ENCODE peak calls at places on chromosomes 1 and 21, in six cellular contexts. One of them, this sample, is unnamed.

GRCh38 chr1:247332901-247333361 is 1.3 kb upstream of the ZNF496 start:
- DNase-seq in AG09319: no peak
- DNase-seq in Calu3: no peak
- DNase-seq in NCI-H774: peak
- DNase-seq in brain microvascular endothelial cell: no peak
- DNase-seq in stimulated activated CD4-positive, alpha-beta T cell treated with anti-CD3 and anti-CD28 coated beads, TNF-alpha, amount 100 ng/mL, for 24 hours: no peak
- DNase-seq in this sample: no peak

GRCh38 chr1:106961671-106962070 is 94.8 kb upstream of the PRMT6 start:
- DNase-seq in AG09319: no peak
- DNase-seq in Calu3: no peak
- DNase-seq in NCI-H774: no peak
- DNase-seq in brain microvascular endothelial cell: no peak
- DNase-seq in stimulated activated CD4-positive, alpha-beta T cell treated with anti-CD3 and anti-CD28 coated beads, TNF-alpha, amount 100 ng/mL, for 24 hours: no peak
- DNase-seq in this sample: no peak

GRCh38 chr1:175511496-175511895 is 231.9 kb downstream of the TNR start:
- DNase-seq in AG09319: no peak
- DNase-seq in Calu3: no peak
- DNase-seq in NCI-H774: no peak
- DNase-seq in brain microvascular endothelial cell: no peak
- DNase-seq in stimulated activated CD4-positive, alpha-beta T cell treated with anti-CD3 and anti-CD28 coated beads, TNF-alpha, amount 100 ng/mL, for 24 hours: no peak
- DNase-seq in this sample: no peak

GRCh38 chr21:45309069-45309521 is 21.4 kb upstream of the POFUT2 start:
- DNase-seq in AG09319: no peak
- DNase-seq in Calu3: peak
- DNase-seq in NCI-H774: no peak
- DNase-seq in brain microvascular endothelial cell: peak
- DNase-seq in stimulated activated CD4-positive, alpha-beta T cell treated with anti-CD3 and anti-CD28 coated beads, TNF-alpha, amount 100 ng/mL, for 24 hours: no peak
- DNase-seq in this sample: no peak

GRCh38 chr1:117015701-117016100 is 14.1 kb downstream of the CD101 start:
- DNase-seq in AG09319: no peak
- DNase-seq in Calu3: no peak
- DNase-seq in NCI-H774: no peak
- DNase-seq in brain microvascular endothelial cell: no peak
- DNase-seq in stimulated activated CD4-positive, alpha-beta T cell treated with anti-CD3 and anti-CD28 coated beads, TNF-alpha, amount 100 ng/mL, for 24 hours: no peak
- DNase-seq in this sample: no peak

GRCh38 chr1:223739366-223740057 is 27.2 kb downstream of the CAPN2 start:
- DNase-seq in AG09319: no peak
- DNase-seq in Calu3: peak
- DNase-seq in NCI-H774: no peak
- DNase-seq in brain microvascular endothelial cell: peak
- DNase-seq in stimulated activated CD4-positive, alpha-beta T cell treated with anti-CD3 and anti-CD28 coated beads, TNF-alpha, amount 100 ng/mL, for 24 hours: no peak
- DNase-seq in this sample: no peak

GRCh38 chr1:64133036-64133435 is 70.4 kb upstream of the UBE2U start:
- DNase-seq in AG09319: peak
- DNase-seq in Calu3: no peak
- DNase-seq in NCI-H774: no peak
- DNase-seq in brain microvascular endothelial cell: peak
- DNase-seq in stimulated activated CD4-positive, alpha-beta T cell treated with anti-CD3 and anti-CD28 coated beads, TNF-alpha, amount 100 ng/mL, for 24 hours: no peak
- DNase-seq in this sample: peak

GRCh38 chr1:185412385-185413074 is 95.5 kb upstream of the IVNS1ABP start:
- DNase-seq in AG09319: no peak
- DNase-seq in Calu3: no peak
- DNase-seq in NCI-H774: no peak
- DNase-seq in brain microvascular endothelial cell: no peak
- DNase-seq in stimulated activated CD4-positive, alpha-beta T cell treated with anti-CD3 and anti-CD28 coated beads, TNF-alpha, amount 100 ng/mL, for 24 hours: no peak
- DNase-seq in this sample: no peak

GRCh38 chr1:226447932-226448670 is 40.2 kb upstream of the PARP1 start:
- DNase-seq in AG09319: no peak
- DNase-seq in Calu3: no peak
- DNase-seq in NCI-H774: no peak
- DNase-seq in brain microvascular endothelial cell: peak
- DNase-seq in stimulated activated CD4-positive, alpha-beta T cell treated with anti-CD3 and anti-CD28 coated beads, TNF-alpha, amount 100 ng/mL, for 24 hours: no peak
- DNase-seq in this sample: no peak

GRCh38 chr1:153057375-153057774 is at the start of gene SPRR2A:
- DNase-seq in AG09319: no peak
- DNase-seq in Calu3: no peak
- DNase-seq in NCI-H774: no peak
- DNase-seq in brain microvascular endothelial cell: no peak
- DNase-seq in stimulated activated CD4-positive, alpha-beta T cell treated with anti-CD3 and anti-CD28 coated beads, TNF-alpha, amount 100 ng/mL, for 24 hours: no peak
- DNase-seq in this sample: no peak

GRCh38 chr1:189669846-189670245 is 807.8 kb downstream of the BRINP3 start:
- DNase-seq in AG09319: no peak
- DNase-seq in Calu3: no peak
- DNase-seq in NCI-H774: no peak
- DNase-seq in brain microvascular endothelial cell: peak
- DNase-seq in stimulated activated CD4-positive, alpha-beta T cell treated with anti-CD3 and anti-CD28 coated beads, TNF-alpha, amount 100 ng/mL, for 24 hours: no peak
- DNase-seq in this sample: peak

GRCh38 chr1:238088891-238089290 is 198.2 kb upstream of the ZP4 start:
- DNase-seq in AG09319: no peak
- DNase-seq in Calu3: no peak
- DNase-seq in NCI-H774: peak
- DNase-seq in brain microvascular endothelial cell: no peak
- DNase-seq in stimulated activated CD4-positive, alpha-beta T cell treated with anti-CD3 and anti-CD28 coated beads, TNF-alpha, amount 100 ng/mL, for 24 hours: no peak
- DNase-seq in this sample: no peak

GRCh38 chr1:223540485-223541106 is 124.9 kb downstream of the CAPN8 start:
- DNase-seq in AG09319: no peak
- DNase-seq in Calu3: no peak
- DNase-seq in NCI-H774: no peak
- DNase-seq in brain microvascular endothelial cell: no peak
- DNase-seq in stimulated activated CD4-positive, alpha-beta T cell treated with anti-CD3 and anti-CD28 coated beads, TNF-alpha, amount 100 ng/mL, for 24 hours: no peak
- DNase-seq in this sample: no peak

GRCh38 chr1:167273027-167273800 is 52.5 kb downstream of the POU2F1 start:
- DNase-seq in AG09319: no peak
- DNase-seq in Calu3: no peak
- DNase-seq in NCI-H774: no peak
- DNase-seq in brain microvascular endothelial cell: peak
- DNase-seq in stimulated activated CD4-positive, alpha-beta T cell treated with anti-CD3 and anti-CD28 coated beads, TNF-alpha, amount 100 ng/mL, for 24 hours: no peak
- DNase-seq in this sample: no peak

GRCh38 chr21:39645331-39645730 is 32.6 kb downstream of the B3GALT5 start:
- DNase-seq in AG09319: no peak
- DNase-seq in Calu3: no peak
- DNase-seq in NCI-H774: no peak
- DNase-seq in brain microvascular endothelial cell: no peak
- DNase-seq in stimulated activated CD4-positive, alpha-beta T cell treated with anti-CD3 and anti-CD28 coated beads, TNF-alpha, amount 100 ng/mL, for 24 hours: no peak
- DNase-seq in this sample: no peak

GRCh38 chr1:234845097-234845660 is 235.2 kb upstream of the IRF2BP2 start:
- DNase-seq in AG09319: no peak
- DNase-seq in Calu3: no peak
- DNase-seq in NCI-H774: no peak
- DNase-seq in brain microvascular endothelial cell: peak
- DNase-seq in stimulated activated CD4-positive, alpha-beta T cell treated with anti-CD3 and anti-CD28 coated beads, TNF-alpha, amount 100 ng/mL, for 24 hours: no peak
- DNase-seq in this sample: no peak

GRCh38 chr1:65979145-65979544 is 186.4 kb downstream of the PDE4B start:
- DNase-seq in AG09319: no peak
- DNase-seq in Calu3: peak
- DNase-seq in NCI-H774: no peak
- DNase-seq in brain microvascular endothelial cell: peak
- DNase-seq in stimulated activated CD4-positive, alpha-beta T cell treated with anti-CD3 and anti-CD28 coated beads, TNF-alpha, amount 100 ng/mL, for 24 hours: no peak
- DNase-seq in this sample: peak